ENCODE peak calls at places on chromosome 7, in six cellular contexts. H is endothelial cell of umbilical vein, X is neural progenitor cell, J is HCT116, U is PC-3, I is MM.1S. L is an unnamed sample.

GRCh38 chr7:67100956-67101361 is 104.3 kb downstream of the TYW1 start:
- DNase-seq in H (peak; percentile 36), U (no peak), I (no peak), J (no peak), X (peak; percentile 7), L (peak; percentile 25)

GRCh38 chr7:7830122-7830878 is 111.9 kb upstream of the RPA3 start:
- DNase-seq in U (no peak), I (no peak), H (no peak), X (no peak), J (no peak), L (peak; percentile 23)

GRCh38 chr7:33040803-33041516 is 21.6 kb downstream of the NT5C3A start:
- DNase-seq in J (no peak), I (peak; percentile 96), U (peak; percentile 86), X (no peak), H (peak; percentile 13), L (peak; percentile 64)

GRCh38 chr7:77910124-77910523 is 111.6 kb downstream of the PHTF2 start:
- DNase-seq in I (no peak), H (no peak), U (no peak), X (no peak), J (no peak), L (no peak)

GRCh38 chr7:531777-532176 is 12.1 kb upstream of the PDGFA start:
- DNase-seq in X (no peak), U (no peak), J (no peak), I (no peak), H (no peak), L (no peak)

GRCh38 chr7:44154703-44155102 is 13.6 kb upstream of the MYL7 start:
- DNase-seq in J (no peak), I (no peak), U (peak; percentile 26), X (no peak), H (no peak), L (no peak)

GRCh38 chr7:37930226-37930948 is 9.9 kb downstream of the EPDR1 start:
- DNase-seq in I (no peak), J (no peak), X (no peak), U (peak; percentile 78), H (no peak), L (no peak)

GRCh38 chr7:149625947-149626392 is 128.4 kb upstream of the ZNF746 start:
- DNase-seq in U (no peak), J (no peak), H (no peak), X (no peak), I (no peak), L (peak; percentile 15)

GRCh38 chr7:69412331-69413146 is 185.7 kb upstream of the AUTS2 start:
- DNase-seq in U (no peak), I (no peak), J (no peak), X (no peak), H (no peak), L (peak; percentile 87)

GRCh38 chr7:76390092-76390491 is 19.4 kb downstream of the SSC4D start:
- DNase-seq in U (no peak), I (no peak), X (no peak), H (no peak), J (no peak), L (no peak)

GRCh38 chr7:17725761-17726160 is 214.5 kb downstream of the SNX13 start:
- DNase-seq in I (no peak), U (no peak), H (peak; percentile 61), J (no peak), X (no peak), L (no peak)

GRCh38 chr7:35495377-35495776 is 199.6 kb downstream of the HERPUD2 start:
- DNase-seq in J (no peak), H (no peak), X (no peak), I (no peak), U (no peak), L (no peak)

GRCh38 chr7:35494407-35494806 is 200.5 kb downstream of the HERPUD2 start:
- DNase-seq in H (no peak), J (no peak), I (no peak), X (no peak), U (no peak), L (no peak)

GRCh38 chr7:35487841-35488240 is 207.1 kb downstream of the HERPUD2 start:
- DNase-seq in U (no peak), H (no peak), J (no peak), I (no peak), X (no peak), L (no peak)

GRCh38 chr7:35491233-35491632 is 203.7 kb downstream of the HERPUD2 start:
- DNase-seq in U (no peak), X (no peak), H (no peak), I (no peak), J (no peak), L (no peak)

DNA sequence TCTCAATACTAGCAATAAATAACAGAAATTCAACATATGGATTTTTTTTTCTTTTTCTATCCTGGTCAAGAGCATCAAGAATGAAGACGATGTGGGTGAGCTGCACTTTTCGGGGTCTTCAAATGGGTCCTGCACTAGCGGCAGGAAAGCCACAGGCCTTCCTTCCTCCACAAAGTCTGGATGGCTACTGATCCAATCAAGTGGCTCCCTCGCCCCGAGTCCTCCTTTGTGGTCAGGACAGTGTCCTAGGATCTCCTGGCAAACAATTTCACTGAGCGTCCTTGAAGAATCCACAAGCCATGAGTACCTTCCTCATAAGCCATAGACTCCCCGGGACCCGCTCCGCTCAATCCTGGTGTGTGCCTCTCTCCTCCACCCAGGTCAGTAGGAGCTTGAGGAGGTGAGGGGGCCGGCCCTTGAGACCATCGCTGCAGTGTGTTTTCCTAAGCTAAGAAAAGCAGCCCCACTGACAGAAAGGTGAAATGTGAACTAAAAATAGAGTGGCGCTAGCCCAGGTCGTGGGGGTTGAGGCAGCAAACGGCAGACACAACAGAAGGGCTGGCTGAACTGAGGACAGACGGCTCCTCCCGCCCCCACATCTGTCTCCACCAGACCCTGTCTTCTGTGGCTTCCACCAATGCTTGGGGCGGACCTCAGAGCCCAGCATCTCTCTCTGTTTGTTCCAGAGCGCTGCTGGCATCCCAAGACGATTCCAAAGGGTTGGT is 202.3 kb downstream of the HERPUD2 start:
- DNase-seq in H (no peak), U (no peak), J (no peak), X (no peak), I (no peak), L (no peak)
- TF ChIP-seq EZH2 in H (no peak), U (no peak), J (no peak), X (no peak), I (no peak), L (no peak)

DNA sequence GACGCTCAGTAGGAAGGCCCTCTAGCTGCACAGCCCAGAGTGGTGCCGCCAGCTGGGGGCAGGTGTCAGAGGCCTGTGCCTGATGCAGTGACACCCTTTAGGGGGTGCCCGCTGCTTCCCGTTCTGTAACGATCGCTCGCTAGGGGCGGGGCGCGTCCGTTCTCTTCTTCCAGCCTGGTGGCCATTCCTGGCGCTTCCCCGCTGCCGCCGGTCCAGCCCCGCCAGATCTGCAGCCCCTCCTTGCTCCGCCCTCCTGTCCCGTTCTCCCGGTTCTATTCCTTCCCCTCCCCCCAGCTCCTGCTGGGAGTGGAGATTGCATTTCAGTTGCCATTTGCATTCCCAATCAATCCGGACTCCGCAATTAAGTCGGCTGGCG is 39.2 kb downstream of the AGAP3 start:
- DNase-seq in U (no peak), H (no peak), J (no peak), I (no peak), X (peak; percentile 93), L (peak; percentile 50)
- TF ChIP-seq EZH2 in U (no peak), H (no peak), J (no peak), I (no peak), X (no peak), L (no peak)

GRCh38 chr7:20219446-20220292 is 2.5 kb upstream of the MACC1 start:
- DNase-seq in X (no peak), U (peak; percentile 90), H (peak; percentile 95), I (peak; percentile 99), J (no peak), L (peak; percentile 85)

GRCh38 chr7:20219062-20219445 is 1.9 kb upstream of the MACC1 start:
- DNase-seq in I (no peak), H (no peak), J (no peak), X (no peak), U (no peak), L (no peak)

GRCh38 chr7:20220824-20221547 is 3.8 kb upstream of the MACC1 start:
- DNase-seq in J (no peak), U (peak; percentile 92), H (no peak), I (peak; percentile 39), X (no peak), L (no peak)

GRCh38 chr7:20222219-20222828 is 5.1 kb upstream of the MACC1 start:
- DNase-seq in U (no peak), H (no peak), X (no peak), J (no peak), I (no peak), L (no peak)

DNA sequence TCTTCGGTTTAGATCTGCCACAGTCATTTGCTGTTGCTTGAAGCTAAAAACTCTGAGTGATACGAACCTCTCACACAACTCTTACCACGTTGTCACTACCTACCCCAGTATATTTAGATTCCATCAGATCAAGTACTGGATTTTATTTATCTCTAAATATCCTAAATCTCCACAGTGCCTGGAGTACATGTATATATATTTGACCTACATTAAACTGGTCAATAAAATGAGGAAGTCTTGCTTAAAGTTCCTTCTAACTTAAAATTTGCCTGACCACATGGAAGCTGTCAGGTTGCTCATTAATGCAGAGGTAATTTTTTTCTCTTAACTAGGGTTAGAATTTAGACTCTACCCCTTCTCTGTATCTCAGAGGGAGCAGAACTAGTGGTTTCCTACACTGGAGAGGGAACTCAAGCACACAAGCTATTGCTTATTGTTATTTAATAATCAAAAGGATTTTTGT is 3.1 kb upstream of the MACC1 start:
- DNase-seq in H (no peak), J (no peak), I (peak; percentile 47), U (no peak), X (no peak), L (no peak)
- TF ChIP-seq EZH2 in H (no peak), J (no peak), I (no peak), U (no peak), X (no peak), L (no peak)

GRCh38 chr7:128201690-128202085 is 39.4 kb upstream of the LEP start:
- DNase-seq in J (no peak), H (no peak), X (no peak), U (no peak), I (no peak), L (no peak)
- TF ChIP-seq EZH2 in J (no peak), H (peak; percentile 59), X (no peak), U (no peak), I (no peak), L (no peak)

DNA sequence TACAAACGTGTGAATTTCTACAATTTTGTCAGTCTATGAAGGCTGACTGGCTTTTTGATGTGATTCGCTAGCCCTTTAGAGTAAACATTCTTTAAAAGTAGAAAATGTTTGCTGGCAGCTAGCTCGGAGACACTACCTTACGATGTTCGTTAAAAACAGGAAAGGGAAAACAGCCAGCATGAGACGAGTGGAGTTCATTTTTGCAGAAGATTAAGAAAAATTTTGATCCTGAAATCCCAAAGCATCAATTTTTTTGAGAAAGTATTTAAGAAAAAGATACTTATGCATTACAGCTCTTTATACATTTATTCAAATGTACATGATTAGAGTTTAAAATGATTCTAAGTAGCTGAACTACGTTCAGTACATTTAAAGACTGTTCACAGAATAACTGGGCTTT is 34.8 kb downstream of the CNPY1 start:
- DNase-seq in X (no peak), J (no peak), H (no peak), U (no peak), I (no peak), L (no peak)
- TF ChIP-seq EZH2 in X (peak; percentile 21), J (no peak), H (no peak), U (no peak), I (no peak), L (no peak)

L was measured in hepatocyte.